ENCODE peak calls at places on chromosomes 2 and 18, in eight cellular contexts. N is endodermal cell; L is right cardiac atrium; M is MV-4-11; J is uterus; Q is iris pigment epithelial cell; K is activated naive CD4-positive, alpha-beta T cell treated with anti-CD3 and anti-CD28 coated beads for 36 hours; H is epithelial cell of prostate. U is an unnamed sample.

GRCh38 chr2:64145760-64146159 is 1.5 kb upstream of the PELI1 start:
- DNase-seq in Q (no peak), N (peak), J (no peak), M (no peak), L (no peak), H (no peak), K (no peak), U (no peak)

GRCh38 chr2:120528693-120529076 is 182.7 kb downstream of the INHBB start:
- DNase-seq in M (no peak), J (no peak), Q (no peak), N (no peak), L (no peak), K (no peak), H (no peak), U (no peak)

GRCh38 chr18:60277855-60278480 is 94.6 kb downstream of the MC4R start:
- DNase-seq in J (no peak), L (no peak), M (no peak), Q (peak), H (no peak), N (no peak), K (no peak), U (no peak)

GRCh38 chr2:170928036-170928823 is 823 bp upstream of the GORASP2 start:
- DNase-seq in N (peak), M (peak), H (no peak), K (no peak), Q (peak), L (no peak), J (no peak), U (no peak)

GRCh38 chr2:26945991-26946750 is 24.3 kb upstream of the MAPRE3 start:
- DNase-seq in Q (no peak), H (no peak), M (no peak), K (no peak), L (no peak), N (no peak), J (no peak), U (no peak)

GRCh38 chr2:71694501-71695234 is 241.3 kb downstream of the DYSF start:
- DNase-seq in Q (no peak), H (no peak), N (peak), L (no peak), K (no peak), M (no peak), J (no peak), U (no peak)

GRCh38 chr2:150136407-150136806 is 351.1 kb downstream of the RND3 start:
- DNase-seq in M (no peak), N (no peak), Q (no peak), K (no peak), J (no peak), H (no peak), L (no peak), U (no peak)

GRCh38 chr2:229997565-229997964 is 71.2 kb downstream of the SLC16A14 start:
- DNase-seq in M (no peak), L (no peak), N (no peak), Q (no peak), K (no peak), H (no peak), J (no peak), U (no peak)

GRCh38 chr2:64780041-64780440 is 126.3 kb upstream of the SERTAD2 start:
- DNase-seq in N (no peak), H (no peak), J (no peak), Q (peak), K (no peak), M (no peak), L (no peak), U (no peak)

GRCh38 chr2:240640939-240641338 is 15.7 kb downstream of the GPR35 start:
- DNase-seq in M (no peak), H (no peak), J (no peak), K (no peak), Q (peak), L (no peak), N (peak), U (no peak)

GRCh38 chr18:24734058-24734457 is 273.6 kb downstream of the HRH4 start:
- DNase-seq in L (no peak), M (no peak), K (peak), N (peak), J (peak), H (no peak), Q (no peak), U (no peak)

GRCh38 chr2:200199576-200200263 is 106.8 kb upstream of the SPATS2L start:
- DNase-seq in N (peak), K (peak), Q (no peak), M (peak), H (no peak), J (no peak), L (no peak), U (no peak)

GRCh38 chr2:178506101-178506500 is 25.8 kb downstream of the PLEKHA3 start:
- DNase-seq in J (no peak), H (no peak), L (no peak), K (no peak), M (no peak), Q (no peak), N (no peak), U (no peak)

GRCh38 chr18:45688834-45689233 is 35.1 kb upstream of the SLC14A1 start:
- DNase-seq in H (no peak), J (no peak), K (peak), N (no peak), M (no peak), Q (no peak), L (no peak), U (peak)

GRCh38 chr2:196137271-196137670 is 34.1 kb downstream of the STK17B start:
- DNase-seq in L (no peak), K (no peak), J (no peak), N (no peak), Q (no peak), M (no peak), H (no peak), U (no peak)

GRCh38 chr18:62741584-62741983 is 26.2 kb downstream of the PHLPP1 start:
- DNase-seq in L (no peak), Q (no peak), K (no peak), N (no peak), M (no peak), H (no peak), J (no peak), U (no peak)

GRCh38 chr2:174802459-174802858 is 38.2 kb upstream of the CHRNA1 start:
- DNase-seq in J (no peak), L (no peak), N (no peak), K (no peak), M (no peak), H (no peak), Q (peak), U (no peak)

GRCh38 chr2:230413465-230413864 is 2.5 kb upstream of the SP100 start:
- DNase-seq in L (no peak), J (no peak), M (no peak), K (no peak), H (no peak), Q (no peak), N (no peak), U (no peak)

GRCh38 chr2:25618676-25619075 is 54.7 kb downstream of the DTNB start:
- DNase-seq in Q (peak), J (no peak), K (no peak), L (no peak), M (no peak), H (peak), N (no peak), U (no peak)

GRCh38 chr2:239991689-239992314 is 33.3 kb downstream of the NDUFA10 start:
- DNase-seq in Q (peak), N (no peak), K (peak), J (no peak), M (peak), L (no peak), H (no peak), U (peak)

GRCh38 chr2:72274284-72274869 is 126.7 kb upstream of the CYP26B1 start:
- DNase-seq in H (peak), M (no peak), N (no peak), Q (peak), L (no peak), J (no peak), K (no peak), U (no peak)

GRCh38 chr2:79833235-79833878 is 320.5 kb downstream of the CTNNA2 start:
- DNase-seq in M (no peak), Q (no peak), J (no peak), K (no peak), N (no peak), H (no peak), L (no peak), U (no peak)

GRCh38 chr18:24398515-24398914 is 891 bp upstream of the OSBPL1A start:
- DNase-seq in H (no peak), K (no peak), N (peak), Q (peak), L (no peak), J (no peak), M (peak), U (no peak)

GRCh38 chr2:26914286-26914962 is 56.0 kb upstream of the MAPRE3 start:
- DNase-seq in N (peak), H (no peak), K (no peak), L (no peak), Q (no peak), J (no peak), M (no peak), U (no peak)

GRCh38 chr2:100895402-100895801 is 75.5 kb downstream of the NPAS2 start:
- DNase-seq in Q (no peak), M (no peak), J (no peak), L (peak), N (peak), H (no peak), K (no peak), U (no peak)

GRCh38 chr2:66693007-66693965 is 258.4 kb downstream of the MEIS1 start:
- DNase-seq in M (no peak), N (no peak), J (no peak), L (no peak), Q (no peak), K (no peak), H (no peak), U (no peak)

GRCh38 chr2:241892299-241893137 is 23.0 kb downstream of the RTP5 start:
- DNase-seq in N (no peak), H (peak), M (no peak), L (no peak), Q (peak), J (peak), K (no peak), U (no peak)

GRCh38 chr2:171411791-171412483 is 21.9 kb downstream of the METTL8 start:
- DNase-seq in K (no peak), H (no peak), L (no peak), Q (peak), J (no peak), N (no peak), M (no peak), U (no peak)

GRCh38 chr2:20823917-20824316 is 1.0 kb upstream of the LDAH start:
- DNase-seq in Q (no peak), N (no peak), M (no peak), J (no peak), K (no peak), H (peak), L (no peak), U (no peak)

GRCh38 chr2:200786826-200787225 is 24.9 kb upstream of the BZW1 start:
- DNase-seq in L (no peak), Q (peak), K (no peak), H (no peak), N (no peak), M (peak), J (no peak), U (no peak)

GRCh38 chr2:66595556-66595955 is 160.6 kb downstream of the MEIS1 start:
- DNase-seq in H (no peak), L (no peak), J (no peak), M (no peak), N (no peak), Q (no peak), K (no peak), U (no peak)